ENCODE peak calls at places on chromosomes 13 and 19, in nine cellular contexts. One of them, this sample, is unnamed.

GRCh38 chr13:42720858-42721219 is 60.5 kb upstream of the FAM216B start:
- DNase-seq in C1 segment of cervical spinal cord: no peak
- DNase-seq in hepatocyte: no peak
- DNase-seq in AG04450: no peak
- DNase-seq in NB4: no peak
- DNase-seq in HL-60: no peak
- DNase-seq in activated CD8-positive, alpha-beta T cell treated with anti-CD3 and anti-CD28 coated beads for 36 hours: no peak
- DNase-seq in lower lobe of right lung: no peak
- DNase-seq in stimulated activated CD4-positive, alpha-beta T cell treated with anti-CD3 and anti-CD28 coated beads, Interleukin-4, amount 100 ng/mL, for 1 hour: no peak
- DNase-seq in this sample: no peak

GRCh38 chr19:19578241-19578640 is 40.2 kb downstream of the CILP2 start:
- DNase-seq in C1 segment of cervical spinal cord: no peak
- DNase-seq in hepatocyte: no peak
- DNase-seq in AG04450: no peak
- DNase-seq in NB4: no peak
- DNase-seq in HL-60: no peak
- DNase-seq in activated CD8-positive, alpha-beta T cell treated with anti-CD3 and anti-CD28 coated beads for 36 hours: no peak
- DNase-seq in lower lobe of right lung: no peak
- DNase-seq in stimulated activated CD4-positive, alpha-beta T cell treated with anti-CD3 and anti-CD28 coated beads, Interleukin-4, amount 100 ng/mL, for 1 hour: no peak
- DNase-seq in this sample: no peak

GRCh38 chr13:113092776-113093579 is 12.6 kb upstream of the F7 start:
- DNase-seq in C1 segment of cervical spinal cord: no peak
- DNase-seq in hepatocyte: no peak
- DNase-seq in AG04450: no peak
- DNase-seq in NB4: no peak
- DNase-seq in HL-60: no peak
- DNase-seq in activated CD8-positive, alpha-beta T cell treated with anti-CD3 and anti-CD28 coated beads for 36 hours: no peak
- DNase-seq in lower lobe of right lung: peak
- DNase-seq in stimulated activated CD4-positive, alpha-beta T cell treated with anti-CD3 and anti-CD28 coated beads, Interleukin-4, amount 100 ng/mL, for 1 hour: no peak
- DNase-seq in this sample: no peak

GRCh38 chr19:12113121-12113520 is 27.0 kb downstream of the ZNF20 start:
- DNase-seq in C1 segment of cervical spinal cord: no peak
- DNase-seq in hepatocyte: no peak
- DNase-seq in AG04450: no peak
- DNase-seq in NB4: no peak
- DNase-seq in HL-60: no peak
- DNase-seq in activated CD8-positive, alpha-beta T cell treated with anti-CD3 and anti-CD28 coated beads for 36 hours: no peak
- DNase-seq in lower lobe of right lung: no peak
- DNase-seq in stimulated activated CD4-positive, alpha-beta T cell treated with anti-CD3 and anti-CD28 coated beads, Interleukin-4, amount 100 ng/mL, for 1 hour: no peak
- DNase-seq in this sample: no peak

GRCh38 chr13:42466123-42466522 is 107.8 kb upstream of the TNFSF11 start:
- DNase-seq in C1 segment of cervical spinal cord: no peak
- DNase-seq in hepatocyte: no peak
- DNase-seq in AG04450: no peak
- DNase-seq in NB4: no peak
- DNase-seq in HL-60: no peak
- DNase-seq in activated CD8-positive, alpha-beta T cell treated with anti-CD3 and anti-CD28 coated beads for 36 hours: no peak
- DNase-seq in lower lobe of right lung: no peak
- DNase-seq in stimulated activated CD4-positive, alpha-beta T cell treated with anti-CD3 and anti-CD28 coated beads, Interleukin-4, amount 100 ng/mL, for 1 hour: no peak
- DNase-seq in this sample: no peak

GRCh38 chr13:32135655-32136054 is 104.1 kb downstream of the FRY start:
- DNase-seq in C1 segment of cervical spinal cord: no peak
- DNase-seq in hepatocyte: no peak
- DNase-seq in AG04450: peak
- DNase-seq in NB4: no peak
- DNase-seq in HL-60: no peak
- DNase-seq in activated CD8-positive, alpha-beta T cell treated with anti-CD3 and anti-CD28 coated beads for 36 hours: no peak
- DNase-seq in lower lobe of right lung: no peak
- DNase-seq in stimulated activated CD4-positive, alpha-beta T cell treated with anti-CD3 and anti-CD28 coated beads, Interleukin-4, amount 100 ng/mL, for 1 hour: no peak
- DNase-seq in this sample: no peak

GRCh38 chr13:51370811-51371210 is 31.3 kb downstream of the SERPINE3 start:
- DNase-seq in C1 segment of cervical spinal cord: no peak
- DNase-seq in hepatocyte: no peak
- DNase-seq in AG04450: no peak
- DNase-seq in NB4: no peak
- DNase-seq in HL-60: no peak
- DNase-seq in activated CD8-positive, alpha-beta T cell treated with anti-CD3 and anti-CD28 coated beads for 36 hours: no peak
- DNase-seq in lower lobe of right lung: no peak
- DNase-seq in stimulated activated CD4-positive, alpha-beta T cell treated with anti-CD3 and anti-CD28 coated beads, Interleukin-4, amount 100 ng/mL, for 1 hour: no peak
- DNase-seq in this sample: no peak

GRCh38 chr19:35211545-35212230 is 16.9 kb downstream of the FAM187B start:
- DNase-seq in C1 segment of cervical spinal cord: no peak
- DNase-seq in hepatocyte: no peak
- DNase-seq in AG04450: no peak
- DNase-seq in NB4: peak
- DNase-seq in HL-60: no peak
- DNase-seq in activated CD8-positive, alpha-beta T cell treated with anti-CD3 and anti-CD28 coated beads for 36 hours: peak
- DNase-seq in lower lobe of right lung: peak
- DNase-seq in stimulated activated CD4-positive, alpha-beta T cell treated with anti-CD3 and anti-CD28 coated beads, Interleukin-4, amount 100 ng/mL, for 1 hour: peak
- DNase-seq in this sample: no peak

GRCh38 chr19:46913198-46913851 is 52.5 kb downstream of the ARHGAP35 start:
- DNase-seq in C1 segment of cervical spinal cord: no peak
- DNase-seq in hepatocyte: no peak
- DNase-seq in AG04450: no peak
- DNase-seq in NB4: no peak
- DNase-seq in HL-60: no peak
- DNase-seq in activated CD8-positive, alpha-beta T cell treated with anti-CD3 and anti-CD28 coated beads for 36 hours: no peak
- DNase-seq in lower lobe of right lung: no peak
- DNase-seq in stimulated activated CD4-positive, alpha-beta T cell treated with anti-CD3 and anti-CD28 coated beads, Interleukin-4, amount 100 ng/mL, for 1 hour: no peak
- DNase-seq in this sample: no peak

GRCh38 chr19:4233282-4233853 is 4.0 kb downstream of the EBI3 start:
- DNase-seq in C1 segment of cervical spinal cord: no peak
- DNase-seq in hepatocyte: peak
- DNase-seq in AG04450: no peak
- DNase-seq in NB4: peak
- DNase-seq in HL-60: peak
- DNase-seq in activated CD8-positive, alpha-beta T cell treated with anti-CD3 and anti-CD28 coated beads for 36 hours: peak
- DNase-seq in lower lobe of right lung: peak
- DNase-seq in stimulated activated CD4-positive, alpha-beta T cell treated with anti-CD3 and anti-CD28 coated beads, Interleukin-4, amount 100 ng/mL, for 1 hour: peak
- DNase-seq in this sample: peak

GRCh38 chr19:40147693-40148347 is 43.4 kb upstream of the MAP3K10 start:
- DNase-seq in C1 segment of cervical spinal cord: no peak
- DNase-seq in hepatocyte: no peak
- DNase-seq in AG04450: peak
- DNase-seq in NB4: peak
- DNase-seq in HL-60: peak
- DNase-seq in activated CD8-positive, alpha-beta T cell treated with anti-CD3 and anti-CD28 coated beads for 36 hours: peak
- DNase-seq in lower lobe of right lung: no peak
- DNase-seq in stimulated activated CD4-positive, alpha-beta T cell treated with anti-CD3 and anti-CD28 coated beads, Interleukin-4, amount 100 ng/mL, for 1 hour: no peak
- DNase-seq in this sample: peak

GRCh38 chr19:5891938-5892771 is 11.4 kb downstream of the NDUFA11 start:
- DNase-seq in C1 segment of cervical spinal cord: no peak
- DNase-seq in hepatocyte: peak
- DNase-seq in AG04450: no peak
- DNase-seq in NB4: peak
- DNase-seq in HL-60: peak
- DNase-seq in activated CD8-positive, alpha-beta T cell treated with anti-CD3 and anti-CD28 coated beads for 36 hours: peak
- DNase-seq in lower lobe of right lung: peak
- DNase-seq in stimulated activated CD4-positive, alpha-beta T cell treated with anti-CD3 and anti-CD28 coated beads, Interleukin-4, amount 100 ng/mL, for 1 hour: peak
- DNase-seq in this sample: no peak

GRCh38 chr13:30746816-30747215 is 11.5 kb downstream of the ALOX5AP start:
- DNase-seq in C1 segment of cervical spinal cord: no peak
- DNase-seq in hepatocyte: no peak
- DNase-seq in AG04450: no peak
- DNase-seq in NB4: no peak
- DNase-seq in HL-60: no peak
- DNase-seq in activated CD8-positive, alpha-beta T cell treated with anti-CD3 and anti-CD28 coated beads for 36 hours: no peak
- DNase-seq in lower lobe of right lung: no peak
- DNase-seq in stimulated activated CD4-positive, alpha-beta T cell treated with anti-CD3 and anti-CD28 coated beads, Interleukin-4, amount 100 ng/mL, for 1 hour: no peak
- DNase-seq in this sample: no peak

GRCh38 chr13:37173214-37173613 is 67.8 kb upstream of the CSNK1A1L start:
- DNase-seq in C1 segment of cervical spinal cord: no peak
- DNase-seq in hepatocyte: no peak
- DNase-seq in AG04450: peak
- DNase-seq in NB4: no peak
- DNase-seq in HL-60: no peak
- DNase-seq in activated CD8-positive, alpha-beta T cell treated with anti-CD3 and anti-CD28 coated beads for 36 hours: no peak
- DNase-seq in lower lobe of right lung: no peak
- DNase-seq in stimulated activated CD4-positive, alpha-beta T cell treated with anti-CD3 and anti-CD28 coated beads, Interleukin-4, amount 100 ng/mL, for 1 hour: no peak
- DNase-seq in this sample: no peak

GRCh38 chr19:29275266-29275665 is 62.3 kb upstream of the UQCRFS1 start:
- DNase-seq in C1 segment of cervical spinal cord: no peak
- DNase-seq in hepatocyte: no peak
- DNase-seq in AG04450: no peak
- DNase-seq in NB4: no peak
- DNase-seq in HL-60: no peak
- DNase-seq in activated CD8-positive, alpha-beta T cell treated with anti-CD3 and anti-CD28 coated beads for 36 hours: no peak
- DNase-seq in lower lobe of right lung: no peak
- DNase-seq in stimulated activated CD4-positive, alpha-beta T cell treated with anti-CD3 and anti-CD28 coated beads, Interleukin-4, amount 100 ng/mL, for 1 hour: no peak
- DNase-seq in this sample: no peak

GRCh38 chr19:3285647-3286176 is 61.3 kb downstream of the CELF5 start:
- DNase-seq in C1 segment of cervical spinal cord: no peak
- DNase-seq in hepatocyte: no peak
- DNase-seq in AG04450: no peak
- DNase-seq in NB4: no peak
- DNase-seq in HL-60: no peak
- DNase-seq in activated CD8-positive, alpha-beta T cell treated with anti-CD3 and anti-CD28 coated beads for 36 hours: peak
- DNase-seq in lower lobe of right lung: no peak
- DNase-seq in stimulated activated CD4-positive, alpha-beta T cell treated with anti-CD3 and anti-CD28 coated beads, Interleukin-4, amount 100 ng/mL, for 1 hour: peak
- DNase-seq in this sample: no peak

GRCh38 chr13:29693297-29693945 is 97.9 kb upstream of the SLC7A1 start:
- DNase-seq in C1 segment of cervical spinal cord: no peak
- DNase-seq in hepatocyte: no peak
- DNase-seq in AG04450: no peak
- DNase-seq in NB4: no peak
- DNase-seq in HL-60: no peak
- DNase-seq in activated CD8-positive, alpha-beta T cell treated with anti-CD3 and anti-CD28 coated beads for 36 hours: no peak
- DNase-seq in lower lobe of right lung: peak
- DNase-seq in stimulated activated CD4-positive, alpha-beta T cell treated with anti-CD3 and anti-CD28 coated beads, Interleukin-4, amount 100 ng/mL, for 1 hour: no peak
- DNase-seq in this sample: no peak

GRCh38 chr19:10093295-10094186 is 7.4 kb downstream of the SHFL start:
- DNase-seq in C1 segment of cervical spinal cord: no peak
- DNase-seq in hepatocyte: no peak
- DNase-seq in AG04450: no peak
- DNase-seq in NB4: peak
- DNase-seq in HL-60: no peak
- DNase-seq in activated CD8-positive, alpha-beta T cell treated with anti-CD3 and anti-CD28 coated beads for 36 hours: no peak
- DNase-seq in lower lobe of right lung: no peak
- DNase-seq in stimulated activated CD4-positive, alpha-beta T cell treated with anti-CD3 and anti-CD28 coated beads, Interleukin-4, amount 100 ng/mL, for 1 hour: no peak
- DNase-seq in this sample: no peak

GRCh38 chr13:49731766-49732165 is 40.5 kb upstream of the EBPL start:
- DNase-seq in C1 segment of cervical spinal cord: no peak
- DNase-seq in hepatocyte: no peak
- DNase-seq in AG04450: peak
- DNase-seq in NB4: no peak
- DNase-seq in HL-60: no peak
- DNase-seq in activated CD8-positive, alpha-beta T cell treated with anti-CD3 and anti-CD28 coated beads for 36 hours: no peak
- DNase-seq in lower lobe of right lung: no peak
- DNase-seq in stimulated activated CD4-positive, alpha-beta T cell treated with anti-CD3 and anti-CD28 coated beads, Interleukin-4, amount 100 ng/mL, for 1 hour: no peak
- DNase-seq in this sample: no peak

GRCh38 chr19:33441277-33441699 is 67.8 kb downstream of the CEBPG start:
- DNase-seq in C1 segment of cervical spinal cord: no peak
- DNase-seq in hepatocyte: no peak
- DNase-seq in AG04450: no peak
- DNase-seq in NB4: peak
- DNase-seq in HL-60: no peak
- DNase-seq in activated CD8-positive, alpha-beta T cell treated with anti-CD3 and anti-CD28 coated beads for 36 hours: no peak
- DNase-seq in lower lobe of right lung: peak
- DNase-seq in stimulated activated CD4-positive, alpha-beta T cell treated with anti-CD3 and anti-CD28 coated beads, Interleukin-4, amount 100 ng/mL, for 1 hour: no peak
- DNase-seq in this sample: no peak

GRCh38 chr19:38913958-38914357 is 2.0 kb upstream of the CCER2 start:
- DNase-seq in C1 segment of cervical spinal cord: no peak
- DNase-seq in hepatocyte: no peak
- DNase-seq in AG04450: no peak
- DNase-seq in NB4: no peak
- DNase-seq in HL-60: no peak
- DNase-seq in activated CD8-positive, alpha-beta T cell treated with anti-CD3 and anti-CD28 coated beads for 36 hours: no peak
- DNase-seq in lower lobe of right lung: peak
- DNase-seq in stimulated activated CD4-positive, alpha-beta T cell treated with anti-CD3 and anti-CD28 coated beads, Interleukin-4, amount 100 ng/mL, for 1 hour: no peak
- DNase-seq in this sample: no peak

GRCh38 chr13:23323946-23324709 is 109.4 kb downstream of the SACS start:
- DNase-seq in C1 segment of cervical spinal cord: no peak
- DNase-seq in hepatocyte: no peak
- DNase-seq in AG04450: no peak
- DNase-seq in NB4: no peak
- DNase-seq in HL-60: no peak
- DNase-seq in activated CD8-positive, alpha-beta T cell treated with anti-CD3 and anti-CD28 coated beads for 36 hours: no peak
- DNase-seq in lower lobe of right lung: no peak
- DNase-seq in stimulated activated CD4-positive, alpha-beta T cell treated with anti-CD3 and anti-CD28 coated beads, Interleukin-4, amount 100 ng/mL, for 1 hour: no peak
- DNase-seq in this sample: no peak

GRCh38 chr19:38516802-38517201 is 83.3 kb downstream of the RYR1 start:
- DNase-seq in C1 segment of cervical spinal cord: no peak
- DNase-seq in hepatocyte: no peak
- DNase-seq in AG04450: no peak
- DNase-seq in NB4: no peak
- DNase-seq in HL-60: no peak
- DNase-seq in activated CD8-positive, alpha-beta T cell treated with anti-CD3 and anti-CD28 coated beads for 36 hours: no peak
- DNase-seq in lower lobe of right lung: no peak
- DNase-seq in stimulated activated CD4-positive, alpha-beta T cell treated with anti-CD3 and anti-CD28 coated beads, Interleukin-4, amount 100 ng/mL, for 1 hour: no peak
- DNase-seq in this sample: no peak

GRCh38 chr13:109735567-109735966 is 50.8 kb downstream of the IRS2 start:
- DNase-seq in C1 segment of cervical spinal cord: no peak
- DNase-seq in hepatocyte: no peak
- DNase-seq in AG04450: no peak
- DNase-seq in NB4: no peak
- DNase-seq in HL-60: no peak
- DNase-seq in activated CD8-positive, alpha-beta T cell treated with anti-CD3 and anti-CD28 coated beads for 36 hours: no peak
- DNase-seq in lower lobe of right lung: no peak
- DNase-seq in stimulated activated CD4-positive, alpha-beta T cell treated with anti-CD3 and anti-CD28 coated beads, Interleukin-4, amount 100 ng/mL, for 1 hour: no peak
- DNase-seq in this sample: no peak

GRCh38 chr19:31416548-31416947 is 67.3 kb upstream of the TSHZ3 start:
- DNase-seq in C1 segment of cervical spinal cord: no peak
- DNase-seq in hepatocyte: no peak
- DNase-seq in AG04450: no peak
- DNase-seq in NB4: no peak
- DNase-seq in HL-60: no peak
- DNase-seq in activated CD8-positive, alpha-beta T cell treated with anti-CD3 and anti-CD28 coated beads for 36 hours: no peak
- DNase-seq in lower lobe of right lung: no peak
- DNase-seq in stimulated activated CD4-positive, alpha-beta T cell treated with anti-CD3 and anti-CD28 coated beads, Interleukin-4, amount 100 ng/mL, for 1 hour: no peak
- DNase-seq in this sample: no peak

GRCh38 chr19:14113762-14114414 is 3.7 kb downstream of the PRKACA start:
- DNase-seq in C1 segment of cervical spinal cord: no peak
- DNase-seq in hepatocyte: peak
- DNase-seq in AG04450: no peak
- DNase-seq in NB4: peak
- DNase-seq in HL-60: peak
- DNase-seq in activated CD8-positive, alpha-beta T cell treated with anti-CD3 and anti-CD28 coated beads for 36 hours: peak
- DNase-seq in lower lobe of right lung: peak
- DNase-seq in stimulated activated CD4-positive, alpha-beta T cell treated with anti-CD3 and anti-CD28 coated beads, Interleukin-4, amount 100 ng/mL, for 1 hour: peak
- DNase-seq in this sample: no peak

GRCh38 chr13:46738055-46738454 is 58.9 kb downstream of the ESD start:
- DNase-seq in C1 segment of cervical spinal cord: no peak
- DNase-seq in hepatocyte: no peak
- DNase-seq in AG04450: no peak
- DNase-seq in NB4: no peak
- DNase-seq in HL-60: no peak
- DNase-seq in activated CD8-positive, alpha-beta T cell treated with anti-CD3 and anti-CD28 coated beads for 36 hours: no peak
- DNase-seq in lower lobe of right lung: no peak
- DNase-seq in stimulated activated CD4-positive, alpha-beta T cell treated with anti-CD3 and anti-CD28 coated beads, Interleukin-4, amount 100 ng/mL, for 1 hour: no peak
- DNase-seq in this sample: no peak

GRCh38 chr19:19489804-19490204 is 25.5 kb downstream of the TSSK6 start:
- DNase-seq in C1 segment of cervical spinal cord: no peak
- DNase-seq in hepatocyte: peak
- DNase-seq in AG04450: no peak
- DNase-seq in NB4: no peak
- DNase-seq in HL-60: no peak
- DNase-seq in activated CD8-positive, alpha-beta T cell treated with anti-CD3 and anti-CD28 coated beads for 36 hours: no peak
- DNase-seq in lower lobe of right lung: no peak
- DNase-seq in stimulated activated CD4-positive, alpha-beta T cell treated with anti-CD3 and anti-CD28 coated beads, Interleukin-4, amount 100 ng/mL, for 1 hour: no peak
- DNase-seq in this sample: no peak

GRCh38 chr13:113820813-113821651 is 42.8 kb downstream of the GAS6 start:
- DNase-seq in C1 segment of cervical spinal cord: peak
- DNase-seq in hepatocyte: peak
- DNase-seq in AG04450: peak
- DNase-seq in NB4: peak
- DNase-seq in HL-60: no peak
- DNase-seq in activated CD8-positive, alpha-beta T cell treated with anti-CD3 and anti-CD28 coated beads for 36 hours: no peak
- DNase-seq in lower lobe of right lung: no peak
- DNase-seq in stimulated activated CD4-positive, alpha-beta T cell treated with anti-CD3 and anti-CD28 coated beads, Interleukin-4, amount 100 ng/mL, for 1 hour: no peak
- DNase-seq in this sample: no peak

GRCh38 chr13:111902726-111903125 is 164.2 kb upstream of the SOX1 start:
- DNase-seq in C1 segment of cervical spinal cord: no peak
- DNase-seq in hepatocyte: no peak
- DNase-seq in AG04450: no peak
- DNase-seq in NB4: no peak
- DNase-seq in HL-60: no peak
- DNase-seq in activated CD8-positive, alpha-beta T cell treated with anti-CD3 and anti-CD28 coated beads for 36 hours: no peak
- DNase-seq in lower lobe of right lung: no peak
- DNase-seq in stimulated activated CD4-positive, alpha-beta T cell treated with anti-CD3 and anti-CD28 coated beads, Interleukin-4, amount 100 ng/mL, for 1 hour: no peak
- DNase-seq in this sample: peak